ENCODE peak calls at places on chromosomes 4 and X, in six cellular contexts. A is PC-9; V is brain microvascular endothelial cell; B is posterior vena cava; D is activated T-helper 1 cell treated with anti-CD3 and anti-CD28 coated beads, Interleukin-2, amount 50 U/mL, for 16 hours; U is AG08396. W is an unnamed sample.

GRCh38 chrX:154367474-154368308 is 6.7 kb downstream of the FLNA start:
- DNase-seq in A (no peak), V (no peak), B (no peak), D (no peak), U (no peak), W (no peak)

GRCh38 chr4:110472583-110473329 is 3.2 kb upstream of the ENPEP start:
- DNase-seq in A (no peak), V (no peak), B (no peak), D (no peak), U (no peak), W (no peak)

GRCh38 chr4:122968227-122968812 is 45.9 kb upstream of the NUDT6 start:
- DNase-seq in A (no peak), V (no peak), B (no peak), D (no peak), U (no peak), W (no peak)

GRCh38 chr4:77022581-77023133 is 53.1 kb downstream of the CCNI start:
- DNase-seq in A (no peak), V (peak), B (no peak), D (no peak), U (peak), W (no peak)

GRCh38 chrX:19593684-19594083 is 78.4 kb upstream of the MAP3K15 start:
- DNase-seq in A (peak), V (peak), B (no peak), D (no peak), U (peak), W (no peak)

GRCh38 chr4:26287748-26288147 is 33.1 kb upstream of the RBPJ start:
- DNase-seq in A (no peak), V (no peak), B (no peak), D (no peak), U (no peak), W (no peak)

GRCh38 chrX:49270249-49270921 is 792 bp downstream of the PPP1R3F start:
- DNase-seq in A (no peak), V (no peak), B (peak), D (no peak), U (no peak), W (no peak)

GRCh38 chr4:105451346-105451745 is 22.5 kb downstream of the PPA2 start:
- DNase-seq in A (no peak), V (no peak), B (no peak), D (no peak), U (no peak), W (no peak)

GRCh38 chr4:80387390-80388283 is 52.1 kb downstream of the CFAP299 start:
- DNase-seq in A (no peak), V (no peak), B (no peak), D (no peak), U (no peak), W (no peak)

GRCh38 chrX:37652053-37652452 is 33.5 kb upstream of the XK start:
- DNase-seq in A (no peak), V (no peak), B (no peak), D (no peak), U (no peak), W (no peak)

GRCh38 chrX:120560405-120560841 is 339 bp downstream of the CUL4B start:
- DNase-seq in A (no peak), V (peak), B (no peak), D (peak), U (no peak), W (no peak)

GRCh38 chr4:123037809-123038208 is 115.4 kb upstream of the NUDT6 start:
- DNase-seq in A (no peak), V (peak), B (no peak), D (no peak), U (peak), W (no peak)

GRCh38 chr4:96833831-96834230 is 993.9 kb downstream of the PDHA2 start:
- DNase-seq in A (no peak), V (peak), B (no peak), D (no peak), U (no peak), W (no peak)

GRCh38 chrX:107672955-107673378 is 44.7 kb downstream of the PRPS1 start:
- DNase-seq in A (peak), V (peak), B (peak), D (peak), U (no peak), W (no peak)

GRCh38 chr4:153655004-153655541 is 29.0 kb upstream of the TLR2 start:
- DNase-seq in A (no peak), V (no peak), B (no peak), D (no peak), U (no peak), W (no peak)

GRCh38 chrX:111006119-111006518 is 89.9 kb upstream of the PAK3 start:
- DNase-seq in A (no peak), V (no peak), B (no peak), D (no peak), U (no peak), W (no peak)

GRCh38 chr4:169841776-169842175 is 84.0 kb upstream of the HPF1 start:
- DNase-seq in A (no peak), V (no peak), B (no peak), D (no peak), U (no peak), W (no peak)

GRCh38 chr4:25757452-25757851 is 101.8 kb downstream of the SLC34A2 start:
- DNase-seq in A (no peak), V (no peak), B (no peak), D (no peak), U (no peak), W (no peak)

GRCh38 chr4:55363618-55364420 is 17.8 kb downstream of the SRD5A3 start:
- DNase-seq in A (no peak), V (no peak), B (no peak), D (no peak), U (no peak), W (no peak)

GRCh38 chr4:173264245-173264959 is 69.8 kb downstream of the HMGB2 start:
- DNase-seq in A (no peak), V (peak), B (no peak), D (no peak), U (peak), W (no peak)